ENCODE peak calls at places on chromosome 13, in six cellular contexts. One of them, this sample, is unnamed.

GRCh38 chr13:111112196-111112595 is 2.9 kb upstream of the ARHGEF7 start:
- DNase-seq in uterus: no peak
- DNase-seq in thyroid gland: no peak
- DNase-seq in sigmoid colon: no peak
- DNase-seq in H1: no peak
- DNase-seq in transverse colon: no peak
- DNase-seq in this sample: no peak

GRCh38 chr13:26412961-26413716 is 144.3 kb upstream of the WASF3 start:
- DNase-seq in thyroid gland: no peak
- DNase-seq in transverse colon: no peak
- DNase-seq in sigmoid colon: no peak
- DNase-seq in H1: no peak
- DNase-seq in uterus: no peak
- DNase-seq in this sample: no peak

GRCh38 chr13:78121459-78122348 is 203.1 kb upstream of the EDNRB start:
- DNase-seq in transverse colon: peak
- DNase-seq in H1: peak
- DNase-seq in uterus: peak
- DNase-seq in thyroid gland: peak
- DNase-seq in sigmoid colon: no peak
- DNase-seq in this sample: no peak

GRCh38 chr13:106369858-106370257 is 165.6 kb downstream of the EFNB2 start:
- DNase-seq in uterus: no peak
- DNase-seq in transverse colon: no peak
- DNase-seq in thyroid gland: no peak
- DNase-seq in H1: no peak
- DNase-seq in sigmoid colon: no peak
- DNase-seq in this sample: no peak

GRCh38 chr13:105333416-105333815 is 1202.0 kb downstream of the EFNB2 start:
- DNase-seq in H1: no peak
- DNase-seq in thyroid gland: no peak
- DNase-seq in transverse colon: no peak
- DNase-seq in uterus: no peak
- DNase-seq in sigmoid colon: no peak
- DNase-seq in this sample: no peak

GRCh38 chr13:110528371-110528770 is 33.2 kb downstream of the RAB20 start:
- DNase-seq in transverse colon: no peak
- DNase-seq in sigmoid colon: peak
- DNase-seq in uterus: no peak
- DNase-seq in thyroid gland: no peak
- DNase-seq in H1: no peak
- DNase-seq in this sample: no peak

GRCh38 chr13:65508745-65509144 is 1721.4 kb downstream of the PCDH9 start:
- DNase-seq in uterus: no peak
- DNase-seq in thyroid gland: no peak
- DNase-seq in transverse colon: no peak
- DNase-seq in sigmoid colon: no peak
- DNase-seq in H1: no peak
- DNase-seq in this sample: no peak

GRCh38 chr13:40995997-40996396 is 23.1 kb downstream of the ELF1 start:
- DNase-seq in uterus: no peak
- DNase-seq in H1: no peak
- DNase-seq in transverse colon: no peak
- DNase-seq in sigmoid colon: no peak
- DNase-seq in thyroid gland: no peak
- DNase-seq in this sample: no peak

GRCh38 chr13:26474286-26474685 is 83.2 kb upstream of the WASF3 start:
- DNase-seq in uterus: no peak
- DNase-seq in thyroid gland: no peak
- DNase-seq in H1: no peak
- DNase-seq in transverse colon: no peak
- DNase-seq in sigmoid colon: no peak
- DNase-seq in this sample: no peak

GRCh38 chr13:99681695-99682094 is 180.4 kb downstream of the TM9SF2 start:
- DNase-seq in thyroid gland: no peak
- DNase-seq in transverse colon: no peak
- DNase-seq in uterus: no peak
- DNase-seq in sigmoid colon: no peak
- DNase-seq in H1: no peak
- DNase-seq in this sample: no peak

GRCh38 chr13:29830000-29830399 is 20.4 kb downstream of the UBL3 start:
- DNase-seq in transverse colon: no peak
- DNase-seq in H1: no peak
- DNase-seq in thyroid gland: no peak
- DNase-seq in uterus: no peak
- DNase-seq in sigmoid colon: no peak
- DNase-seq in this sample: no peak

GRCh38 chr13:78228940-78229339 is 310.3 kb upstream of the EDNRB start:
- DNase-seq in uterus: no peak
- DNase-seq in H1: no peak
- DNase-seq in sigmoid colon: no peak
- DNase-seq in transverse colon: no peak
- DNase-seq in thyroid gland: no peak
- DNase-seq in this sample: no peak

GRCh38 chr13:112657850-112658445 is 31.9 kb upstream of the ATP11A start:
- DNase-seq in sigmoid colon: no peak
- DNase-seq in transverse colon: no peak
- DNase-seq in thyroid gland: no peak
- DNase-seq in uterus: peak
- DNase-seq in H1: no peak
- DNase-seq in this sample: peak

GRCh38 chr13:33409673-33410072 is 124.1 kb upstream of the STARD13 start:
- DNase-seq in thyroid gland: no peak
- DNase-seq in uterus: no peak
- DNase-seq in transverse colon: no peak
- DNase-seq in sigmoid colon: no peak
- DNase-seq in H1: no peak
- DNase-seq in this sample: no peak

GRCh38 chr13:46288570-46289259 is 77.0 kb downstream of the LRRC63 start:
- DNase-seq in uterus: no peak
- DNase-seq in sigmoid colon: no peak
- DNase-seq in H1: no peak
- DNase-seq in thyroid gland: no peak
- DNase-seq in transverse colon: no peak
- DNase-seq in this sample: no peak

GRCh38 chr13:59776924-59777690 is 386.6 kb downstream of the DIAPH3 start:
- DNase-seq in transverse colon: no peak
- DNase-seq in thyroid gland: no peak
- DNase-seq in sigmoid colon: no peak
- DNase-seq in uterus: no peak
- DNase-seq in H1: no peak
- DNase-seq in this sample: no peak

GRCh38 chr13:112095354-112095753 is 28.4 kb downstream of the SOX1 start:
- DNase-seq in sigmoid colon: peak
- DNase-seq in transverse colon: no peak
- DNase-seq in thyroid gland: no peak
- DNase-seq in uterus: no peak
- DNase-seq in H1: peak
- DNase-seq in this sample: no peak

GRCh38 chr13:84032116-84032515 is 149.8 kb upstream of the SLITRK1 start:
- DNase-seq in H1: no peak
- DNase-seq in thyroid gland: no peak
- DNase-seq in transverse colon: no peak
- DNase-seq in sigmoid colon: no peak
- DNase-seq in uterus: no peak
- DNase-seq in this sample: no peak

GRCh38 chr13:91119643-91120042 is 227.8 kb upstream of the MIR17HG start:
- DNase-seq in uterus: no peak
- DNase-seq in thyroid gland: no peak
- DNase-seq in transverse colon: no peak
- DNase-seq in H1: no peak
- DNase-seq in sigmoid colon: no peak
- DNase-seq in this sample: no peak

GRCh38 chr13:111917901-111918300 is 149.0 kb upstream of the SOX1 start:
- DNase-seq in sigmoid colon: no peak
- DNase-seq in uterus: no peak
- DNase-seq in thyroid gland: no peak
- DNase-seq in H1: no peak
- DNase-seq in transverse colon: no peak
- DNase-seq in this sample: no peak

GRCh38 chr13:48492123-48493075 is 40.5 kb downstream of the RCBTB2 start:
- DNase-seq in thyroid gland: peak
- DNase-seq in sigmoid colon: peak
- DNase-seq in uterus: peak
- DNase-seq in H1: no peak
- DNase-seq in transverse colon: peak
- DNase-seq in this sample: no peak
- TF ChIP-seq POLR2A in thyroid gland: no peak
- TF ChIP-seq POLR2A in sigmoid colon: no peak
- TF ChIP-seq POLR2A in uterus: no peak
- TF ChIP-seq POLR2A in H1: no peak
- TF ChIP-seq POLR2A in transverse colon: peak
- TF ChIP-seq POLR2A in this sample: no peak

GRCh38 chr13:31733066-31733465 is 6.3 kb upstream of the RXFP2 start:
- DNase-seq in uterus: no peak
- DNase-seq in thyroid gland: no peak
- DNase-seq in transverse colon: no peak
- DNase-seq in sigmoid colon: no peak
- DNase-seq in H1: no peak
- DNase-seq in this sample: no peak

GRCh38 chr13:31733709-31734108 is 5.6 kb upstream of the RXFP2 start:
- DNase-seq in uterus: no peak
- DNase-seq in thyroid gland: no peak
- DNase-seq in sigmoid colon: no peak
- DNase-seq in H1: no peak
- DNase-seq in transverse colon: no peak
- DNase-seq in this sample: no peak

GRCh38 chr13:31731923-31732322 is 7.4 kb upstream of the RXFP2 start:
- DNase-seq in transverse colon: no peak
- DNase-seq in H1: no peak
- DNase-seq in sigmoid colon: no peak
- DNase-seq in uterus: no peak
- DNase-seq in thyroid gland: no peak
- DNase-seq in this sample: no peak
- TF ChIP-seq CTCF in transverse colon: no peak
- TF ChIP-seq CTCF in H1: no peak
- TF ChIP-seq CTCF in sigmoid colon: no peak
- TF ChIP-seq CTCF in uterus: no peak
- TF ChIP-seq CTCF in thyroid gland: no peak
- TF ChIP-seq CTCF in this sample: no peak

GRCh38 chr13:20387441-20387971 is 138.2 kb downstream of the CRYL1 start:
- DNase-seq in sigmoid colon: no peak
- DNase-seq in H1: no peak
- DNase-seq in uterus: no peak
- DNase-seq in thyroid gland: no peak
- DNase-seq in transverse colon: no peak
- DNase-seq in this sample: no peak
- H3K27ac ChIP-seq in sigmoid colon: no peak
- H3K27ac ChIP-seq in H1: no peak
- H3K27ac ChIP-seq in uterus: no peak
- H3K27ac ChIP-seq in thyroid gland: peak
- H3K27ac ChIP-seq in transverse colon: no peak
- H3K27ac ChIP-seq in this sample: peak

GRCh38 chr13:67136157-67136556 is 94.0 kb downstream of the PCDH9 start:
- DNase-seq in sigmoid colon: no peak
- DNase-seq in transverse colon: no peak
- DNase-seq in thyroid gland: no peak
- DNase-seq in uterus: no peak
- DNase-seq in H1: no peak
- DNase-seq in this sample: no peak
- TF ChIP-seq POLR2A in sigmoid colon: no peak
- TF ChIP-seq POLR2A in transverse colon: no peak
- TF ChIP-seq POLR2A in thyroid gland: no peak
- TF ChIP-seq POLR2A in uterus: no peak
- TF ChIP-seq POLR2A in H1: no peak
- TF ChIP-seq POLR2A in this sample: no peak

GRCh38 chr13:24493356-24493755 is 19.2 kb downstream of the PARP4 start:
- DNase-seq in uterus: no peak
- DNase-seq in transverse colon: no peak
- DNase-seq in thyroid gland: no peak
- DNase-seq in sigmoid colon: no peak
- DNase-seq in H1: no peak
- DNase-seq in this sample: no peak

GRCh38 chr13:24489721-24490120 is 22.9 kb downstream of the PARP4 start:
- DNase-seq in thyroid gland: no peak
- DNase-seq in uterus: no peak
- DNase-seq in H1: no peak
- DNase-seq in transverse colon: no peak
- DNase-seq in sigmoid colon: no peak
- DNase-seq in this sample: no peak

GRCh38 chr13:24497742-24498141 is 14.8 kb downstream of the PARP4 start:
- DNase-seq in uterus: no peak
- DNase-seq in sigmoid colon: no peak
- DNase-seq in H1: no peak
- DNase-seq in transverse colon: no peak
- DNase-seq in thyroid gland: no peak
- DNase-seq in this sample: no peak

GRCh38 chr13:24495151-24495729 is 17.3 kb downstream of the PARP4 start:
- DNase-seq in H1: no peak
- DNase-seq in thyroid gland: no peak
- DNase-seq in uterus: no peak
- DNase-seq in sigmoid colon: no peak
- DNase-seq in transverse colon: no peak
- DNase-seq in this sample: no peak

GRCh38 chr13:24491853-24492252 is 20.7 kb downstream of the PARP4 start:
- DNase-seq in uterus: no peak
- DNase-seq in H1: no peak
- DNase-seq in sigmoid colon: no peak
- DNase-seq in thyroid gland: no peak
- DNase-seq in transverse colon: no peak
- DNase-seq in this sample: no peak
- TF ChIP-seq CTCF in uterus: no peak
- TF ChIP-seq CTCF in H1: no peak
- TF ChIP-seq CTCF in sigmoid colon: no peak
- TF ChIP-seq CTCF in thyroid gland: no peak
- TF ChIP-seq CTCF in transverse colon: no peak
- TF ChIP-seq CTCF in this sample: no peak